ENCODE peak calls at places on chromosomes 13 and 19, in nine cellular contexts. W, Y, D, L, F, B, M, R and J are unnamed samples. For H3K27me3, the result is how much of the 10 kb centered on the place peaks cover.

GRCh38 chr13:85798999-85799646 is at the start of gene SLITRK6:
- DNase-seq in B (no peak), W (peak), F (no peak), M (no peak), R (no peak), L (no peak), D (no peak), Y (no peak), J (no peak)

GRCh38 chr19:13091400-13092161 is 11.1 kb downstream of the LYL1 start:
- DNase-seq in F (no peak), M (no peak), W (no peak), B (no peak), R (peak), Y (peak), L (peak), D (peak), J (no peak)

GRCh38 chr13:29435125-29435911 is 160.2 kb downstream of the SLC7A1 start:
- DNase-seq in Y (no peak), R (no peak), M (no peak), B (no peak), L (no peak), W (peak), F (no peak), D (no peak), J (no peak)

GRCh38 chr13:75705395-75705794 is 69.3 kb downstream of the LMO7 start:
- DNase-seq in D (no peak), B (no peak), W (peak), R (no peak), Y (no peak), M (no peak), F (no peak), L (no peak), J (no peak)

GRCh38 chr13:41071775-41072174 is 10.5 kb downstream of the WBP4 start:
- DNase-seq in B (no peak), F (no peak), L (no peak), R (no peak), D (no peak), Y (no peak), M (no peak), W (no peak), J (no peak)

GRCh38 chr13:32650705-32651311 is 64.6 kb downstream of the PDS5B start:
- DNase-seq in B (peak), D (no peak), R (no peak), Y (no peak), F (peak), L (no peak), W (peak), M (peak), J (peak)

GRCh38 chr19:53190253-53190652 is 2.9 kb downstream of the ZNF665 start:
- DNase-seq in Y (no peak), L (no peak), W (no peak), R (no peak), B (no peak), M (no peak), F (no peak), D (no peak), J (no peak)

GRCh38 chr13:25885418-25885817 is 166.4 kb downstream of the SHISA2 start:
- DNase-seq in W (no peak), M (no peak), Y (no peak), R (no peak), L (no peak), B (no peak), F (no peak), D (no peak), J (no peak)

GRCh38 chr19:49188626-49189200 is 31.1 kb downstream of the TRPM4 start:
- DNase-seq in L (no peak), R (peak), Y (no peak), W (no peak), M (no peak), B (no peak), F (no peak), D (no peak), J (no peak)

GRCh38 chr13:101695870-101696516 is 243.5 kb downstream of the ITGBL1 start:
- DNase-seq in Y (peak), F (no peak), D (no peak), W (no peak), R (no peak), M (no peak), L (no peak), B (no peak), J (no peak)

GRCh38 chr13:109671919-109672318 is 114.5 kb downstream of the IRS2 start:
- DNase-seq in L (no peak), F (no peak), R (no peak), W (no peak), B (no peak), M (no peak), D (no peak), Y (no peak), J (no peak)

GRCh38 chr13:31035162-31035951 is 102.9 kb downstream of the TEX26 start:
- DNase-seq in L (peak), F (no peak), Y (no peak), B (no peak), M (no peak), W (no peak), R (no peak), D (no peak), J (no peak)

GRCh38 chr13:101455863-101456262 is 3.4 kb downstream of the ITGBL1 start:
- DNase-seq in B (no peak), W (peak), R (no peak), Y (no peak), L (no peak), F (no peak), M (no peak), D (no peak), J (no peak)

GRCh38 chr19:8575467-8575997 is 1.7 kb downstream of the MYO1F start:
- DNase-seq in D (no peak), W (no peak), B (peak), Y (no peak), R (no peak), L (no peak), F (peak), M (peak), J (no peak)

GRCh38 chr13:52651880-52652169 is 811 bp upstream of the SUGT1 start:
- DNase-seq in R (no peak), D (no peak), W (no peak), L (no peak), B (no peak), F (no peak), Y (no peak), M (no peak), J (no peak)

DNA sequence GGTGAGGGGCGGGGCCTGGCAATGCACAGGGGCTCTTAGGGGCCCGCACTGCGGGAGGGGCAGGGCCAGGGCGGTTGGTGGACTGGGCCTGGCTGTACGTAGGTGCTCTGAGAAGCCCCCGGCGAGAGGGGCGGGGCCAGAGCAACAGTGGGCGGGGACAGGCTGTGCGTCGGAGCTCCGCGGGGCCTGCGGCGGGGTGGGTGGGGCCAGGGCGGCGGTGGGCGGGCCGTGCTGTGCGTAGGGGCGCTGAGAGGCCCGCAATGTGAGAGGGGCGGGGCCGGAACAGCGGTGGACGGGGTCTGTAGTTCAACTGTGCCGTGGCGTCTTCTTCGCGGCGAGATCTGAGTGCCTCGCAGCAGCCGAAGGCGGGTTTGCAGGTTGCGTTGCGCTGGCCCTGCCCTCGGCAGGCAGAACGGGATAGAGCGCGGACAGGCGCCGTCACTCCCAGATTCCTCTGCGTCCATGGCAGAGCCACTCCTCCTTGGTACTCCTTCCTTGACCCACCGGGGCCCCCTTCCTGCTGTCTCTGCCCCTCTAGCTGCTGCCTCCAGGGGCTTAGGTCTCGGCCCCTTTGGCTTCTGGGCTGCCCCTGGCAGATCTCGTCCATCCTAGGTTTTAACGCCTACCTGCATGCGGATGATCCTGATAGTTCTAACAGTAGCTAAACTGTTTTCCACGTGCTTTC is 33.2 kb downstream of the CCNE1 start:
- DNase-seq in D (peak), F (peak), Y (peak), R (peak), B (peak), L (peak), M (peak), W (peak), J (peak)
- H3K27me3 ChIP-seq in D (under half), F (under half), Y (under half), R (under half), B (under half), L (under half), M (under half), W (under half), J (under half)

GRCh38 chr19:17489392-17490030 is 19.2 kb downstream of the SLC27A1 start:
- DNase-seq in R (no peak), F (no peak), B (no peak), L (no peak), D (no peak), M (no peak), Y (no peak), W (no peak), J (no peak)

GRCh38 chr19:17487240-17488121 is 17.2 kb downstream of the SLC27A1 start:
- DNase-seq in F (no peak), D (no peak), M (no peak), R (no peak), W (no peak), B (no peak), Y (no peak), L (no peak), J (no peak)

GRCh38 chr19:17490411-17490810 is 20.1 kb downstream of the SLC27A1 start:
- DNase-seq in R (no peak), B (no peak), F (peak), D (no peak), W (no peak), Y (no peak), L (no peak), M (peak), J (no peak)

GRCh38 chr19:17486545-17486944 is 16.2 kb downstream of the SLC27A1 start:
- DNase-seq in B (no peak), W (no peak), L (no peak), F (no peak), M (no peak), D (no peak), R (no peak), Y (no peak), J (no peak)

DNA sequence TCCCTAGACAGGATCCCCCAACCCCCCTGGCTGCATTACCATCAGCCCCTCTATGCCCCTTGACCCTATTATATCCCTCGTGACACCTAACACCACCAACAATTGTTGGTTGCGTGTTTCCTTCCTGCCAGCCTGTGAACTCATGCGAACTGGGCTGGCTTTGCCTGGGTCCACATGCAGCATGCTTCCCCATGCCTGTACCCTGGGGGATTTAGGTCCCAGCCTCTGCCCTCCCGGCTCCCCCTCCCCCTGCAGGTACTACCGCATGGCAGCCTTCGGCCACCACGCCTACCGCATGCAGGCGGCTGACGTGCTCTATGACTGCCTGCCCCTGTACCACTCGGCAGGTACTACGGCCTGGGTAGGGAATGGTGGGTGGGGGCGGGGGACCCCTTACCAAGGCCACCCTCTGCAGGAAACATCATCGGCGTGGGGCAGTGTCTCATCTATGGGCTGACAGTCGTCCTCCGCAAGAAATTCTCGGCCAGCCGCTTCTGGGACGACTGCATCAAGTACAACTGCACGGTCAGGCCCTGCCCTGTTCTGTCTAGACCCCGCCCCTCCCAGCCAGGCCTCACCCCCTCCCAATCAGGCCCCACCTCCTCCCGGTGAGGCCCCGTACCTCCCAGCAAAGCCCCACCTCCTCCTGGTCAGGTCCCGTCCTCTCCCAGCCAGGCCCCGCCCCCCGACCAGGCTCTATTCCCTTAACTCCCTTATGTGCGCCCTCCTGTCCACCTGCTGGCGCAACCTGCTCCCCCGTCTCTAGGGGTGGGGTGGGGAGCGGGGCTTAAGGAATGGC is 18.5 kb downstream of the SLC27A1 start:
- DNase-seq in B (peak), R (peak), D (peak), Y (peak), F (peak), W (peak), M (peak), L (no peak), J (peak)
- H3K27ac ChIP-seq in B (peak), R (no peak), D (no peak), Y (peak), F (peak), W (no peak), M (peak), L (no peak), J (no peak)

GRCh38 chr13:113002206-113002821 is 33.3 kb downstream of the MCF2L start:
- DNase-seq in Y (no peak), F (no peak), B (peak), M (no peak), L (no peak), W (no peak), R (peak), D (no peak), J (no peak)

GRCh38 chr13:113005997-113006396 is 37.0 kb downstream of the MCF2L start:
- DNase-seq in R (no peak), W (no peak), F (no peak), B (no peak), M (no peak), L (no peak), D (no peak), Y (no peak), J (no peak)

GRCh38 chr13:113002891-113003290 is 33.9 kb downstream of the MCF2L start:
- DNase-seq in D (no peak), W (no peak), F (no peak), L (no peak), Y (no peak), M (no peak), B (no peak), R (no peak), J (no peak)

GRCh38 chr13:113005076-113005865 is 36.3 kb downstream of the MCF2L start:
- DNase-seq in R (no peak), D (no peak), B (no peak), F (no peak), W (no peak), L (no peak), Y (no peak), M (peak), J (no peak)

DNA sequence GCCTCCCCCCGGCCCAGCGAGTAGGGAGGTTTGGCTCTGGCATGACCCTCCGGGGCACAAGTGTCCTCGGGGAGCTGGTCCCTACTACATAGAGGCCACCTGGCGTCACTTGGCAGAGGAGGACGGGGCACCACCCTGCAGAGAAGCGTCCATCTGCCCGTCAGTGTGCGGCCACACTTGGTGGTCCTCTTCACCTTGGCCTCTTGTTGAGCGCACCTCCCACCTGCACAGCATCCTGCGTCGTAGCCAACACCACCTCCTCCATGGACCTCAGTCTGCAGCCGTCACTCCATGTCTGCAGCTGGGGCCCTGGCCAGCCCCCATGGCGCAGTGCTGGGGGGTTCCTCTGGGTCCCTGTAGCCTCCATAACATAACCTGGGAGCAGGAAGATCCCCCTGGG is 35.1 kb downstream of the MCF2L start:
- DNase-seq in Y (no peak), W (no peak), R (no peak), B (no peak), D (no peak), L (no peak), M (no peak), F (no peak), J (no peak)
- H3K27me3 ChIP-seq in Y (half or more), W (under half), R (under half), B (under half), D (under half), L (under half), M (under half), F (under half), J (under half)

DNA sequence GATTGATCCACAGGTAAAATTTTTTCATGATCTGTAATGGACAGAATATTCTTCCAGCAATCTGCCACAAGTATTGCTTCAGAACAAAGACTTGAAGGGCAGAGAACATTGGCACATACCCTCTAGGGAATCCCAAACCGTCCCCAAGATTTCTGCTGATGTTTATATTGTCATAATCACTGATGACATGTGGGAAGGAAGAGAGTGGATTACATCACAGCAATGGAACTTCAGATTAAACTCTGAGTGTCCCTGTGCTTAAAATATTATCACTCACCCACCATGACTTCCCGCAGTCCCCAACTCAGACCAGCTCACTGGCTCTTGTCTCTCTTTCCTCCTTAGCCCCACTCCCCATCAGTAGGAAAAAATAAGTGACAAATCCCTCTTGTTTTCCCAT is 8.5 kb upstream of the TPT1 start:
- DNase-seq in W (no peak), D (no peak), M (no peak), L (no peak), R (no peak), F (no peak), B (no peak), Y (no peak), J (no peak)
- H3K27ac ChIP-seq in W (no peak), D (no peak), M (no peak), L (no peak), R (no peak), F (no peak), B (no peak), Y (peak), J (no peak)

GRCh38 chr19:35449347-35450043 is 1.4 kb downstream of the FFAR2 start:
- DNase-seq in Y (peak), R (no peak), L (no peak), F (no peak), W (peak), D (peak), B (no peak), M (no peak), J (no peak)
- H3K27me3 ChIP-seq in Y (under half), R (under half), L (under half), F (under half), W (under half), D (under half), B (under half), M (under half), J (under half)

DNA sequence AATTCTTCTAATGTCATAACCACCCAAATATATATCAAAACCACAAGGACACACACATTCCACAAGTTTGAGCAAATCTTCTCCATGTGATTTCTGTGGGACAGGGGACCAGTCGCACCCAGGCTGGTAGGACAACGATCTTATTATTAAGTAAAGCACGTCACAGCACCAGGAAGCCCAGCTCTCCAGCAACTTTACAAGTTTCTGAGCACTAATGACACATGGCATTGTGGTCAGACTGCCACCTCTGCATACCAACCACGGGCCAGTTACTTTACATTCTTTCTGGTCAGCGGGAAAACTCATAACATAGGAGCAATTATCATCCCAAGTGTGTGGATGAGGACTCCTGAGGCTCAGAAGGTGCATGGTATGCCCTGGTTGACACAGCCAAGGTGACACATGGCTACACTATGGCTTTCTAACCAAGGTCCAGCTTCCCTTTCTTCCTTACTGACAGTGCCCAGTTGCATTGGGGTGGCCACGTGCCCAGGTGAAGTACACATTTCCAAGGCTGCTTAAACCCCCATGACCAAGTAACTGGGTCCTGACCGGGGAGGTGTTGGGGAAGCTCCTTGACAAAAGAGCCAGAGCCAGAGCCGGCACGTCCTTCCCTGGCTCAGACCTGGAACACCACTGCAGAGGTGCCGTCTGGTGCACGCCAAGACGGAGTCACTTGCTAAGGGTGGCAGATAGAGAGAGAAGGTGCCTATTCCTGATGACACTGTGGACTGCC is 27.4 kb downstream of the LATS2 start:
- DNase-seq in Y (no peak), M (no peak), D (no peak), L (no peak), B (no peak), W (peak), F (no peak), R (no peak), J (peak)
- H3K27ac ChIP-seq in Y (peak), M (no peak), D (no peak), L (no peak), B (peak), W (peak), F (no peak), R (no peak), J (peak)

DNA sequence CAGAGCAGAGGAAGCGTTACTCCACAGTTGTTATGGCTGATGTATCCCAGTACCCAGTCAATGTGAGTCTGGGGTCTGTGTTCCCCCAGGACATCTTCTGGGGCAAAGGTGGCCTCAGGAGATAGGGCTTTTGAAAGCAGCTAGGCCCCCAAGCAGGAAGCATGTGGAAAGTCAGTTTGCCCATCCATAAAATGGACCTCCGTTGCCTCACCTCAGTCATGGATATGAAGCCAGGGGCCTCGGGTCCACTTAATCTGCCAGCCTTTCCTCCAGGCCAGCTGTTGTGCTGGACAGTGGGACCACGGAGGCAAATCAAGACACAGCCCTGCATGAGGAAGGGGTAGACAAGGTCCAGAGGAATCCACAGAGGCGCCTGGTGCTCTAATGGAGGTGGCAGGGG is 3.3 kb downstream of the EPS8L1 start:
- DNase-seq in R (no peak), M (no peak), B (no peak), F (no peak), W (no peak), D (no peak), Y (no peak), L (no peak), J (no peak)
- H3K27me3 ChIP-seq in R (under half), M (under half), B (under half), F (under half), W (under half), D (under half), Y (half or more), L (under half), J (under half)

GRCh38 chr13:111027481-111028439 is 87.3 kb upstream of the ARHGEF7 start:
- DNase-seq in M (no peak), L (no peak), R (peak), W (peak), F (no peak), Y (no peak), D (no peak), B (no peak), J (no peak)
- H3K27ac ChIP-seq in M (no peak), L (no peak), R (no peak), W (no peak), F (no peak), Y (no peak), D (no peak), B (no peak), J (no peak)